ENCODE peak calls at places on chromosomes 2 and 18, in eight cellular contexts. One of them, this sample, is unnamed.
A peak's percentile ranks its signal among the peaks of the same experiment; 100 is the strongest.

GRCh38 chr2:136389809-136390208 is 271.9 kb upstream of the CXCR4 start:
- DNase-seq in K562: no peak
- DNase-seq in neural progenitor cell: no peak
- DNase-seq in left ventricle myocardium inferior: no peak
- DNase-seq in A673: no peak
- DNase-seq in heart left ventricle: no peak
- DNase-seq in heart right ventricle: no peak
- DNase-seq in stomach: no peak
- DNase-seq in this sample: no peak

GRCh38 chr2:216741223-216741593 is 45.9 kb upstream of the IGFBP5 start:
- DNase-seq in left ventricle myocardium inferior: no peak
- DNase-seq in neural progenitor cell: no peak
- DNase-seq in K562: no peak
- DNase-seq in heart left ventricle: no peak
- DNase-seq in stomach: no peak
- DNase-seq in A673: no peak
- DNase-seq in heart right ventricle: no peak
- DNase-seq in this sample: no peak

GRCh38 chr2:176100547-176101140 is 1.0 kb downstream of the HOXD12 start:
- DNase-seq in stomach: no peak
- DNase-seq in heart left ventricle: no peak
- DNase-seq in neural progenitor cell: no peak
- DNase-seq in K562: no peak
- DNase-seq in heart right ventricle: no peak
- DNase-seq in left ventricle myocardium inferior: no peak
- DNase-seq in A673: no peak
- DNase-seq in this sample: no peak

GRCh38 chr18:63264871-63265270 is 54.7 kb downstream of the BCL2 start:
- DNase-seq in A673: no peak
- DNase-seq in left ventricle myocardium inferior: no peak
- DNase-seq in neural progenitor cell: no peak
- DNase-seq in heart right ventricle: no peak
- DNase-seq in heart left ventricle: no peak
- DNase-seq in K562: no peak
- DNase-seq in stomach: no peak
- DNase-seq in this sample: no peak

GRCh38 chr2:23637011-23637778 is 252.2 kb downstream of the KLHL29 start:
- DNase-seq in neural progenitor cell: peak; percentile 77
- DNase-seq in left ventricle myocardium inferior: peak; percentile 41
- DNase-seq in K562: no peak
- DNase-seq in heart right ventricle: peak; percentile 54
- DNase-seq in A673: no peak
- DNase-seq in stomach: no peak
- DNase-seq in heart left ventricle: no peak
- DNase-seq in this sample: no peak

GRCh38 chr18:26159353-26159752 is 25.7 kb downstream of the PSMA8 start:
- DNase-seq in neural progenitor cell: no peak
- DNase-seq in K562: peak; percentile 22
- DNase-seq in heart right ventricle: no peak
- DNase-seq in stomach: no peak
- DNase-seq in heart left ventricle: no peak
- DNase-seq in A673: peak; percentile 6
- DNase-seq in left ventricle myocardium inferior: no peak
- DNase-seq in this sample: no peak

GRCh38 chr2:43611987-43612894 is 16.4 kb upstream of the THADA start:
- DNase-seq in heart left ventricle: peak; percentile 62
- DNase-seq in heart right ventricle: peak; percentile 72
- DNase-seq in left ventricle myocardium inferior: peak; percentile 53
- DNase-seq in A673: peak; percentile 84
- DNase-seq in K562: peak; percentile 68
- DNase-seq in neural progenitor cell: peak; percentile 78
- DNase-seq in stomach: peak; percentile 68
- DNase-seq in this sample: peak; percentile 74

GRCh38 chr2:202249864-202250263 is 11.5 kb upstream of the SUMO1 start:
- DNase-seq in heart right ventricle: no peak
- DNase-seq in neural progenitor cell: peak; percentile 24
- DNase-seq in heart left ventricle: no peak
- DNase-seq in A673: no peak
- DNase-seq in stomach: no peak
- DNase-seq in K562: no peak
- DNase-seq in left ventricle myocardium inferior: no peak
- DNase-seq in this sample: no peak

GRCh38 chr2:3001595-3002184 is 375.9 kb downstream of the EIPR1 start:
- DNase-seq in stomach: no peak
- DNase-seq in K562: no peak
- DNase-seq in left ventricle myocardium inferior: no peak
- DNase-seq in heart left ventricle: no peak
- DNase-seq in A673: peak; percentile 89
- DNase-seq in neural progenitor cell: peak; percentile 21
- DNase-seq in heart right ventricle: no peak
- DNase-seq in this sample: peak; percentile 25

GRCh38 chr2:207008105-207008990 is 69.0 kb downstream of the CPO start:
- DNase-seq in left ventricle myocardium inferior: no peak
- DNase-seq in A673: peak; percentile 25
- DNase-seq in K562: no peak
- DNase-seq in stomach: no peak
- DNase-seq in heart right ventricle: no peak
- DNase-seq in neural progenitor cell: peak; percentile 88
- DNase-seq in heart left ventricle: no peak
- DNase-seq in this sample: no peak

GRCh38 chr2:53755022-53755630 is 12.5 kb upstream of the CHAC2 start:
- DNase-seq in heart left ventricle: peak; percentile 37
- DNase-seq in left ventricle myocardium inferior: peak; percentile 22
- DNase-seq in heart right ventricle: no peak
- DNase-seq in A673: no peak
- DNase-seq in K562: no peak
- DNase-seq in neural progenitor cell: no peak
- DNase-seq in stomach: peak; percentile 35
- DNase-seq in this sample: no peak

GRCh38 chr2:45134014-45134413 is 124.8 kb upstream of the SIX2 start:
- DNase-seq in heart left ventricle: no peak
- DNase-seq in K562: no peak
- DNase-seq in left ventricle myocardium inferior: no peak
- DNase-seq in stomach: no peak
- DNase-seq in neural progenitor cell: no peak
- DNase-seq in heart right ventricle: no peak
- DNase-seq in A673: no peak
- DNase-seq in this sample: no peak

GRCh38 chr2:160752475-160753330 is 259.1 kb upstream of the RBMS1 start:
- DNase-seq in heart right ventricle: no peak
- DNase-seq in K562: no peak
- DNase-seq in heart left ventricle: no peak
- DNase-seq in left ventricle myocardium inferior: no peak
- DNase-seq in neural progenitor cell: no peak
- DNase-seq in stomach: no peak
- DNase-seq in A673: no peak
- DNase-seq in this sample: peak; percentile 35

GRCh38 chr2:21656330-21657075 is 532.7 kb downstream of the TDRD15 start:
- DNase-seq in heart left ventricle: no peak
- DNase-seq in heart right ventricle: no peak
- DNase-seq in stomach: no peak
- DNase-seq in left ventricle myocardium inferior: no peak
- DNase-seq in K562: no peak
- DNase-seq in A673: no peak
- DNase-seq in neural progenitor cell: no peak
- DNase-seq in this sample: no peak

GRCh38 chr2:219289195-219289536 is 10.0 kb downstream of the DNAJB2 start:
- DNase-seq in neural progenitor cell: no peak
- DNase-seq in heart left ventricle: no peak
- DNase-seq in stomach: no peak
- DNase-seq in left ventricle myocardium inferior: no peak
- DNase-seq in A673: no peak
- DNase-seq in K562: no peak
- DNase-seq in heart right ventricle: no peak
- DNase-seq in this sample: no peak
- TF ChIP-seq CTCF in neural progenitor cell: no peak
- TF ChIP-seq CTCF in heart left ventricle: no peak
- TF ChIP-seq CTCF in stomach: no peak
- TF ChIP-seq CTCF in left ventricle myocardium inferior: no peak
- TF ChIP-seq CTCF in A673: no peak
- TF ChIP-seq CTCF in K562: no peak
- TF ChIP-seq CTCF in heart right ventricle: no peak
- TF ChIP-seq CTCF in this sample: no peak

DNA sequence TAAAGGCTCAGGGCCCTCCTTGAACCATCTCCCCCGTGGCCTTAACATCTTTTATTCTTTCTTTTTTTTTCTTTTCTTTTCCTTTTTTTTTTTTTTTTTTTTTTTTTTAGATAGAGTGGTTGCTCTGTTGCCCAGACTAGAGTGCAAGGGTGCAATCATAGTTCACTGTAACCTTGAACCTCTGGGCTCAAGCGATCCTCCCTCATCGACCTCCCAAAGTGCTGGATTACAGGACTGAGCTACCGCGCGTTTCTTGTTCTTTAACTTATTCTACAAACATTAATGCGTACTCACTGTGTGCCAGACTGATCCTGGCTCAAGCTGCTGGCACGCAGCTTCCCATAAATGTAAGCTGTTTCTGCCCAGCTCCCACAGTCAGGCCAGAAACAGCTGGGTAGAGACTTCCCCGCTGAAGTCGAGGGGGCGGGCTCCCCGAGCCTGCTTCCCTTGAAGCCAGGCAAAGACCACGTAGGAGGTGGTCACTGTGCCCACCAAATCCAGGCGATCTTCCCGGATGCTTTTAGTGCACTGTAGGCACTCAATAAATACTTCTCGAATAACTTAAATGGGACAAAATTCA is 29.2 kb upstream of the ATP6V1B1 start:
- DNase-seq in K562: no peak
- DNase-seq in A673: no peak
- DNase-seq in left ventricle myocardium inferior: no peak
- DNase-seq in heart right ventricle: no peak
- DNase-seq in stomach: peak; percentile 4
- DNase-seq in neural progenitor cell: peak; percentile 37
- DNase-seq in heart left ventricle: no peak
- DNase-seq in this sample: no peak
- H3K4me3 ChIP-seq in K562: no peak overlapping the region
- H3K4me3 ChIP-seq in A673: no peak overlapping the region
- H3K4me3 ChIP-seq in left ventricle myocardium inferior: no peak overlapping the region
- H3K4me3 ChIP-seq in heart right ventricle: no peak overlapping the region
- H3K4me3 ChIP-seq in stomach: no peak overlapping the region
- H3K4me3 ChIP-seq in neural progenitor cell: no peak overlapping the region
- H3K4me3 ChIP-seq in heart left ventricle: no peak overlapping the region
- H3K4me3 ChIP-seq in this sample: no peak overlapping the region

GRCh38 chr2:192051533-192051932 is 143.2 kb downstream of the TMEFF2 start:
- DNase-seq in left ventricle myocardium inferior: no peak
- DNase-seq in A673: peak; percentile 68
- DNase-seq in neural progenitor cell: no peak
- DNase-seq in stomach: no peak
- DNase-seq in heart left ventricle: no peak
- DNase-seq in heart right ventricle: no peak
- DNase-seq in K562: no peak
- DNase-seq in this sample: no peak
- H3K9me3 ChIP-seq in left ventricle myocardium inferior: no peaks in the 10 kb centered on the region
- H3K9me3 ChIP-seq in A673: no peaks in the 10 kb centered on the region
- H3K9me3 ChIP-seq in neural progenitor cell: no peaks in the 10 kb centered on the region
- H3K9me3 ChIP-seq in stomach: no peaks in the 10 kb centered on the region
- H3K9me3 ChIP-seq in heart left ventricle: no peaks in the 10 kb centered on the region
- H3K9me3 ChIP-seq in heart right ventricle: no peaks in the 10 kb centered on the region
- H3K9me3 ChIP-seq in K562: no peaks in the 10 kb centered on the region
- H3K9me3 ChIP-seq in this sample: no peaks in the 10 kb centered on the region

GRCh38 chr18:48811401-48811800 is 139.4 kb downstream of the SMAD7 start:
- DNase-seq in K562: no peak
- DNase-seq in A673: no peak
- DNase-seq in left ventricle myocardium inferior: no peak
- DNase-seq in neural progenitor cell: no peak
- DNase-seq in heart right ventricle: no peak
- DNase-seq in stomach: no peak
- DNase-seq in heart left ventricle: no peak
- DNase-seq in this sample: no peak
- TF ChIP-seq CTCF in K562: no peak
- TF ChIP-seq CTCF in A673: no peak
- TF ChIP-seq CTCF in left ventricle myocardium inferior: no peak
- TF ChIP-seq CTCF in neural progenitor cell: no peak
- TF ChIP-seq CTCF in heart right ventricle: no peak
- TF ChIP-seq CTCF in stomach: no peak
- TF ChIP-seq CTCF in heart left ventricle: no peak
- TF ChIP-seq CTCF in this sample: no peak

GRCh38 chr2:19319064-19319463 is 39.4 kb downstream of the OSR1 start:
- DNase-seq in heart right ventricle: no peak
- DNase-seq in A673: no peak
- DNase-seq in K562: no peak
- DNase-seq in neural progenitor cell: no peak
- DNase-seq in heart left ventricle: no peak
- DNase-seq in left ventricle myocardium inferior: no peak
- DNase-seq in stomach: no peak
- DNase-seq in this sample: no peak
- H3K4me3 ChIP-seq in heart right ventricle: no peak overlapping the region
- H3K4me3 ChIP-seq in A673: no peak overlapping the region
- H3K4me3 ChIP-seq in K562: no peak overlapping the region
- H3K4me3 ChIP-seq in neural progenitor cell: no peak overlapping the region
- H3K4me3 ChIP-seq in heart left ventricle: no peak overlapping the region
- H3K4me3 ChIP-seq in left ventricle myocardium inferior: no peak overlapping the region
- H3K4me3 ChIP-seq in stomach: no peak overlapping the region
- H3K4me3 ChIP-seq in this sample: no peak overlapping the region

GRCh38 chr2:147684903-147685302 is 159.9 kb upstream of the ACVR2A start:
- DNase-seq in neural progenitor cell: no peak
- DNase-seq in K562: no peak
- DNase-seq in stomach: no peak
- DNase-seq in heart left ventricle: no peak
- DNase-seq in A673: no peak
- DNase-seq in left ventricle myocardium inferior: no peak
- DNase-seq in heart right ventricle: no peak
- DNase-seq in this sample: no peak

GRCh38 chr2:147686365-147686764 is 158.5 kb upstream of the ACVR2A start:
- DNase-seq in stomach: no peak
- DNase-seq in K562: no peak
- DNase-seq in neural progenitor cell: no peak
- DNase-seq in heart right ventricle: no peak
- DNase-seq in heart left ventricle: no peak
- DNase-seq in A673: no peak
- DNase-seq in left ventricle myocardium inferior: no peak
- DNase-seq in this sample: no peak

GRCh38 chr2:147689510-147689909 is 155.3 kb upstream of the ACVR2A start:
- DNase-seq in left ventricle myocardium inferior: no peak
- DNase-seq in stomach: no peak
- DNase-seq in K562: no peak
- DNase-seq in A673: no peak
- DNase-seq in neural progenitor cell: no peak
- DNase-seq in heart left ventricle: no peak
- DNase-seq in heart right ventricle: no peak
- DNase-seq in this sample: no peak

GRCh38 chr2:147683380-147683779 is 161.4 kb upstream of the ACVR2A start:
- DNase-seq in K562: no peak
- DNase-seq in left ventricle myocardium inferior: no peak
- DNase-seq in A673: no peak
- DNase-seq in neural progenitor cell: peak; percentile 74
- DNase-seq in heart left ventricle: no peak
- DNase-seq in heart right ventricle: no peak
- DNase-seq in stomach: no peak
- DNase-seq in this sample: no peak

GRCh38 chr2:147688252-147688651 is 156.6 kb upstream of the ACVR2A start:
- DNase-seq in K562: no peak
- DNase-seq in left ventricle myocardium inferior: no peak
- DNase-seq in heart right ventricle: no peak
- DNase-seq in A673: no peak
- DNase-seq in neural progenitor cell: no peak
- DNase-seq in stomach: no peak
- DNase-seq in heart left ventricle: no peak
- DNase-seq in this sample: no peak
- H3K9me3 ChIP-seq in K562: no peaks in the 10 kb centered on the region
- H3K9me3 ChIP-seq in left ventricle myocardium inferior: no peaks in the 10 kb centered on the region
- H3K9me3 ChIP-seq in heart right ventricle: no peaks in the 10 kb centered on the region
- H3K9me3 ChIP-seq in A673: no peaks in the 10 kb centered on the region
- H3K9me3 ChIP-seq in neural progenitor cell: no peaks in the 10 kb centered on the region
- H3K9me3 ChIP-seq in stomach: no peaks in the 10 kb centered on the region
- H3K9me3 ChIP-seq in heart left ventricle: no peaks in the 10 kb centered on the region
- H3K9me3 ChIP-seq in this sample: peaks cover 4% of the 10 kb centered on the region

This sample was measured in Caco-2.